ENCODE peak calls at places on chromosomes 7 and 10, in five cellular contexts. S, Q, P, Y and O are unnamed samples.

GRCh38 chr10:46240684-46241565 is 45.9 kb upstream of the ANTXRL start:
- DNase-seq in S (no peak), Q (no peak), P (no peak), Y (no peak), O (no peak)

GRCh38 chr7:157683251-157684156 is 346.7 kb downstream of the DNAJB6 start:
- DNase-seq in S (no peak), Q (no peak), P (no peak), Y (no peak), O (no peak)

GRCh38 chr7:44256459-44256858 is 55.7 kb downstream of the YKT6 start:
- DNase-seq in S (no peak), Q (no peak), P (no peak), Y (no peak), O (no peak)

GRCh38 chr7:124072603-124073324 is 39.9 kb upstream of the TMEM229A start:
- DNase-seq in S (no peak), Q (no peak), P (no peak), Y (peak; percentile 17), O (peak; percentile 89)

GRCh38 chr10:28991738-28992270 is 297.1 kb upstream of the LYZL1 start:
- DNase-seq in S (no peak), Q (peak; percentile 53), P (peak; percentile 44), Y (peak; percentile 69), O (peak; percentile 78)

GRCh38 chr7:108448777-108449576 is 7.3 kb downstream of the NRCAM start:
- DNase-seq in S (no peak), Q (no peak), P (no peak), Y (no peak), O (no peak)

GRCh38 chr10:70433581-70434280 is 7.8 kb downstream of the NODAL start:
- DNase-seq in S (no peak), Q (no peak), P (no peak), Y (no peak), O (peak; percentile 39)

GRCh38 chr7:151034312-151035023 is 6.2 kb downstream of the ABCB8 start:
- DNase-seq in S (no peak), Q (no peak), P (no peak), Y (no peak), O (no peak)

GRCh38 chr7:74477188-74477587 is 23.5 kb downstream of the GTF2IRD1 start:
- DNase-seq in S (no peak), Q (no peak), P (no peak), Y (no peak), O (no peak)

GRCh38 chr7:130951976-130952313 is 217.9 kb upstream of the KLF14 start:
- DNase-seq in S (no peak), Q (no peak), P (no peak), Y (no peak), O (no peak)

GRCh38 chr7:155729847-155730246 is 82.4 kb downstream of the SHH start:
- DNase-seq in S (no peak), Q (no peak), P (no peak), Y (peak; percentile 64), O (no peak)

GRCh38 chr10:26946103-26946907 is 85.5 kb upstream of the ABI1 start:
- DNase-seq in S (no peak), Q (no peak), P (no peak), Y (peak; percentile 1), O (peak; percentile 8)

GRCh38 chr7:125032943-125033342 is 103.3 kb upstream of the POT1 start:
- DNase-seq in S (no peak), Q (no peak), P (no peak), Y (no peak), O (no peak)

GRCh38 chr7:40899151-40899550 is 764.3 kb downstream of the SUGCT start:
- DNase-seq in S (no peak), Q (no peak), P (no peak), Y (no peak), O (no peak)

GRCh38 chr10:11131112-11131639 is 113.5 kb downstream of the CELF2 start:
- DNase-seq in S (no peak), Q (no peak), P (no peak), Y (no peak), O (no peak)

GRCh38 chr7:82359426-82359825 is 84.2 kb downstream of the CACNA2D1 start:
- DNase-seq in S (no peak), Q (no peak), P (no peak), Y (no peak), O (no peak)

GRCh38 chr7:31981874-31982390 is 88.3 kb downstream of the PDE1C start:
- DNase-seq in S (no peak), Q (no peak), P (no peak), Y (no peak), O (no peak)

GRCh38 chr10:37379991-37380390 is 254.6 kb downstream of the ANKRD30A start:
- DNase-seq in S (no peak), Q (no peak), P (no peak), Y (no peak), O (no peak)

GRCh38 chr10:51685768-51686167 is 13.6 kb downstream of the CSTF2T start:
- DNase-seq in S (no peak), Q (no peak), P (no peak), Y (no peak), O (no peak)

GRCh38 chr7:100342761-100343160 is 15.2 kb upstream of the PILRB start:
- DNase-seq in S (no peak), Q (no peak), P (no peak), Y (no peak), O (no peak)

GRCh38 chr7:54964136-54964535 is 54.7 kb upstream of the EGFR start:
- DNase-seq in S (no peak), Q (no peak), P (no peak), Y (no peak), O (no peak)

GRCh38 chr10:13360587-13360986 is 12.5 kb upstream of the SEPHS1 start:
- DNase-seq in S (no peak), Q (no peak), P (no peak), Y (no peak), O (no peak)

GRCh38 chr7:113086431-113086888 is at the start of gene GPR85:
- DNase-seq in S (no peak), Q (peak; percentile 80), P (peak; percentile 19), Y (peak; percentile 76), O (peak; percentile 91)

GRCh38 chr7:157018997-157019591 is 8.6 kb upstream of the MNX1 start:
- DNase-seq in S (no peak), Q (no peak), P (no peak), Y (no peak), O (no peak)

GRCh38 chr10:114174462-114175190 is 623 bp upstream of the CCDC186 start:
- DNase-seq in S (no peak), Q (no peak), P (no peak), Y (no peak), O (no peak)